ENCODE peak calls at places on chromosomes 5 and 9, in eight cellular contexts. V is HepG2; X is naive thymus-derived CD4-positive, alpha-beta T cell; K is fibroblast of the aortic adventitia; S is AG04450; G is coronary artery; A is bronchial epithelial cell; W is GM06990. D is an unnamed sample.

GRCh38 chr5:159175547-159175946 is 33.8 kb downstream of the RNF145 start:
- DNase-seq in V (no peak), X (peak), K (peak), S (no peak), G (no peak), A (no peak), W (no peak), D (no peak)

GRCh38 chr5:17805426-17805825 is 171.2 kb downstream of the TAF11L14 start:
- DNase-seq in V (no peak), X (no peak), K (no peak), S (no peak), G (no peak), A (peak), W (no peak), D (no peak)

GRCh38 chr5:135353952-135354721 is 44.9 kb downstream of the MACROH2A1 start:
- DNase-seq in V (no peak), X (no peak), K (peak), S (peak), G (no peak), A (no peak), W (no peak), D (no peak)

GRCh38 chr9:127214421-127215265 is 49.9 kb upstream of the GARNL3 start:
- DNase-seq in V (peak), X (peak), K (peak), S (peak), G (no peak), A (peak), W (no peak), D (peak)

GRCh38 chr9:91820949-91821880 is 128.8 kb downstream of the ROR2 start:
- DNase-seq in V (no peak), X (no peak), K (peak), S (no peak), G (no peak), A (peak), W (no peak), D (no peak)

GRCh38 chr5:168679515-168679920 is 100.3 kb upstream of the PANK3 start:
- DNase-seq in V (peak), X (peak), K (peak), S (peak), G (no peak), A (peak), W (peak), D (peak)

GRCh38 chr5:78320461-78320860 is 26.0 kb upstream of the AP3B1 start:
- DNase-seq in V (peak), X (peak), K (peak), S (peak), G (no peak), A (peak), W (no peak), D (no peak)

GRCh38 chr9:131608469-131609115 is 63.3 kb downstream of the PRRT1B start:
- DNase-seq in V (peak), X (no peak), K (peak), S (peak), G (peak), A (peak), W (no peak), D (peak)

GRCh38 chr9:84076359-84076758 is 95.8 kb downstream of the RMI1 start:
- DNase-seq in V (no peak), X (no peak), K (no peak), S (no peak), G (no peak), A (no peak), W (no peak), D (no peak)

GRCh38 chr5:6517494-6517893 is 68.8 kb downstream of the UBE2QL1 start:
- DNase-seq in V (no peak), X (no peak), K (no peak), S (no peak), G (peak), A (no peak), W (no peak), D (no peak)

GRCh38 chr5:159463590-159464321 is 133.5 kb upstream of the IL12B start:
- DNase-seq in V (peak), X (no peak), K (peak), S (no peak), G (no peak), A (peak), W (no peak), D (peak)

GRCh38 chr5:14165375-14166091 is 22.4 kb downstream of the TRIO start:
- DNase-seq in V (peak), X (no peak), K (peak), S (no peak), G (no peak), A (peak), W (no peak), D (no peak)

GRCh38 chr5:53603009-53603687 is 42.7 kb downstream of the NDUFS4 start:
- DNase-seq in V (no peak), X (no peak), K (peak), S (peak), G (no peak), A (no peak), W (no peak), D (no peak)

GRCh38 chr9:121915304-121915625 is 177.8 kb downstream of the TTLL11 start:
- DNase-seq in V (no peak), X (no peak), K (no peak), S (no peak), G (no peak), A (no peak), W (no peak), D (no peak)

GRCh38 chr5:116571568-116572321 is 2.9 kb downstream of the SEMA6A start:
- DNase-seq in V (peak), X (no peak), K (no peak), S (no peak), G (no peak), A (no peak), W (no peak), D (no peak)

GRCh38 chr5:153569036-153569435 is 78.6 kb downstream of the GRIA1 start:
- DNase-seq in V (no peak), X (no peak), K (no peak), S (no peak), G (no peak), A (no peak), W (no peak), D (no peak)

GRCh38 chr9:107118873-107119272 is 164.2 kb upstream of the RAD23B start:
- DNase-seq in V (no peak), X (no peak), K (no peak), S (no peak), G (no peak), A (no peak), W (no peak), D (no peak)

GRCh38 chr9:4987996-4988421 is 2.9 kb downstream of the JAK2 start:
- DNase-seq in V (peak), X (peak), K (peak), S (peak), G (no peak), A (peak), W (peak), D (peak)

GRCh38 chr5:136015966-136016365 is 12.8 kb upstream of the TGFBI start:
- DNase-seq in V (no peak), X (no peak), K (no peak), S (no peak), G (no peak), A (no peak), W (no peak), D (no peak)

GRCh38 chr5:138635268-138635667 is 60.1 kb upstream of the HSPA9 start:
- DNase-seq in V (no peak), X (no peak), K (peak), S (no peak), G (no peak), A (peak), W (no peak), D (no peak)

GRCh38 chr9:6779417-6780241 is 21.9 kb downstream of the KDM4C start:
- DNase-seq in V (peak), X (no peak), K (peak), S (no peak), G (no peak), A (peak), W (no peak), D (no peak)

GRCh38 chr9:27752069-27752468 is 178.8 kb upstream of the C9orf72 start:
- DNase-seq in V (no peak), X (no peak), K (no peak), S (no peak), G (no peak), A (no peak), W (no peak), D (no peak)

GRCh38 chr9:7298123-7298522 is 501.5 kb downstream of the DMAC1 start:
- DNase-seq in V (no peak), X (no peak), K (no peak), S (no peak), G (no peak), A (no peak), W (peak), D (no peak)

GRCh38 chr9:26746357-26747072 is 146.1 kb downstream of the CAAP1 start:
- DNase-seq in V (peak), X (no peak), K (peak), S (no peak), G (no peak), A (peak), W (peak), D (peak)

GRCh38 chr9:131361202-131361833 is 32.6 kb upstream of the PRRC2B start:
- DNase-seq in V (no peak), X (peak), K (peak), S (no peak), G (no peak), A (peak), W (no peak), D (no peak)

GRCh38 chr9:112700080-112700479 is 17.8 kb downstream of the INIP start:
- DNase-seq in V (peak), X (no peak), K (no peak), S (no peak), G (no peak), A (no peak), W (no peak), D (no peak)

GRCh38 chr5:18281947-18282557 is 647.8 kb downstream of the TAF11L14 start:
- DNase-seq in V (peak), X (no peak), K (peak), S (peak), G (no peak), A (peak), W (no peak), D (peak)

GRCh38 chr5:120644516-120644915 is 180.4 kb downstream of the PRR16 start:
- DNase-seq in V (no peak), X (no peak), K (peak), S (no peak), G (no peak), A (peak), W (no peak), D (no peak)

GRCh38 chr5:148393390-148393741 is 9.6 kb downstream of the FBXO38 start:
- DNase-seq in V (peak), X (no peak), K (no peak), S (no peak), G (no peak), A (no peak), W (no peak), D (no peak)

GRCh38 chr9:21890696-21891095 is 88.3 kb downstream of the MTAP start:
- DNase-seq in V (no peak), X (no peak), K (no peak), S (no peak), G (no peak), A (no peak), W (no peak), D (no peak)

GRCh38 chr9:6525326-6526040 is 112.5 kb downstream of the UHRF2 start:
- DNase-seq in V (no peak), X (no peak), K (peak), S (peak), G (no peak), A (no peak), W (no peak), D (no peak)

GRCh38 chr5:9567039-9567438 is 21.2 kb upstream of the SEMA5A start:
- DNase-seq in V (no peak), X (no peak), K (no peak), S (no peak), G (no peak), A (no peak), W (no peak), D (no peak)

GRCh38 chr5:16666861-16667481 is 50.2 kb upstream of the RETREG1 start:
- DNase-seq in V (peak), X (peak), K (peak), S (no peak), G (no peak), A (no peak), W (no peak), D (no peak)

GRCh38 chr9:99593621-99594020 is 228.1 kb upstream of the NR4A3 start:
- DNase-seq in V (no peak), X (no peak), K (no peak), S (no peak), G (no peak), A (no peak), W (no peak), D (no peak)

GRCh38 chr9:135888766-135889394 is 18.5 kb downstream of the CAMSAP1 start:
- DNase-seq in V (no peak), X (no peak), K (no peak), S (no peak), G (peak), A (peak), W (no peak), D (no peak)
- H3K4me3 ChIP-seq in V (no peak), X (no peak), K (no peak), S (no peak), G (no peak), A (no peak), W (no peak), D (no peak)

DNA sequence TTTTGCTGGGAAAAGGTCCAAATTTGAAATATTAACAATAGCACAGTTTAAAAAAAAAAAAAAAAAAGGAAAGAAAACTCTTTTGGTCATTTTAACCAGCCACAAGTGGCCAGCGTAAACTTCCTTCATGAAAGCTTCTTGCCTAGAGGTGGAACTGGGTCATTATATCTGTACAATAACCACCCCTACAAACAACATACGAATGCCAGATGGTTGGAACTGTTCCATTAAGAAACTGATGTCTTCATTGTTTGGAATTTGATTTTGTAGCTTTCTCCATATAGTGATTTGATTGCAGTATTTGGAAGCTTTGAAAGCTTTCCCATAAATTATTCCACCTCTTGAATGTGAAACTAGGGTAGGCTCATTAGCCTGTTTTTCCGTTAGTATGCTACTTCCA is 18.3 kb upstream of the LPAR1 start:
- DNase-seq in V (no peak), X (no peak), K (peak), S (no peak), G (no peak), A (no peak), W (no peak), D (no peak)
- H3K4me3 ChIP-seq in V (no peak), X (no peak), K (no peak), S (no peak), G (no peak), A (no peak), W (no peak), D (no peak)

GRCh38 chr9:88889386-88889785 is 101.9 kb upstream of the S1PR3 start:
- DNase-seq in V (no peak), X (no peak), K (no peak), S (no peak), G (no peak), A (no peak), W (no peak), D (no peak)
- H3K4me3 ChIP-seq in V (no peak), X (no peak), K (no peak), S (no peak), G (no peak), A (no peak), W (no peak), D (no peak)

GRCh38 chr9:35791321-35791921 is at the start of gene NPR2:
- DNase-seq in V (no peak), X (no peak), K (no peak), S (no peak), G (no peak), A (no peak), W (no peak), D (no peak)
- H3K4me3 ChIP-seq in V (no peak), X (no peak), K (peak), S (peak), G (peak), A (peak), W (no peak), D (no peak)

DNA sequence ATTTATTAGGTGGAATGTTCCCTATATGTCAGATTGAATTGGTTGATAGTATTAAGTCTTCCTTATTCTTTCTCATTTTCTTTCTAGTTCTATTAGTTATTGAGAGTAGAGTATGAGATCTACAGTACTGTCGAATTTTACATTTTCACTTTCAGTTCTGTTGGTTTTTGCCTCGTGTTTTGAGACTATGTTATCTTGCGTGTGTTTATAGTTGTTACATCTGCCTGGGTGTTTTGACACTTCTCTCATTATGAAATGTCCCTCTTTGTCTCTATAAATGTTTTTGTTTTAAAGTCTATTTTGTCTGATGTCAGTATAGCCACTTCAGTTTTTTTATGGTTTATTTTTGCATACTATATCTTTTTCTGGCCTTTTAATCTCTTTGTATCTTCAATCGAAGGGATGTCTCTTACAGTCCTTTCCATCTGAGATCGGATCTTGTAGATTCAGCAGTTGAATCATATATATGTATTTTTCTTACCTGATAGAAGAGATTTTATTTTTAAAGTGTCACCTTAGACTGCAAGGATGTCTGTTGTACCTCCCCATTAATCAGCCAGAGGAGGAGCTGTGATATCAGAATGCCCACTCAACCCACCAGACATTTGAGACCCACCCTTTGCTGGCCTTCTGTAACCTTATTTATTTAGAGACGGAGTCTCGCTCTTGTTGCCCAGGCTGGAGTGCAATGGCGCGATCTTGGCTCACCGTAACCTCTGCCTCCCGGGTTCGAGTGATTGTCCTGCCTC is 20.7 kb downstream of the EHMT1 start:
- DNase-seq in V (no peak), X (peak), K (peak), S (no peak), G (no peak), A (no peak), W (no peak), D (no peak)
- H3K4me3 ChIP-seq in V (no peak), X (peak), K (peak), S (peak), G (peak), A (no peak), W (peak), D (no peak)